ENCODE peak calls at places on chromosomes 12 and 14, in nine cellular contexts. N, I, Z, D, E, L, R, J and T are unnamed samples.

GRCh38 chr12:63079791-63080395 is 71.1 kb downstream of the AVPR1A start:
- DNase-seq in N (no peak), I (no peak), Z (no peak), D (no peak), E (no peak), L (no peak), R (no peak), J (no peak), T (no peak)

GRCh38 chr12:49867580-49868341 is 24.9 kb upstream of the BCDIN3D start:
- DNase-seq in N (peak; percentile 59), I (no peak), Z (no peak), D (peak; percentile 36), E (peak; percentile 30), L (no peak), R (no peak), J (no peak), T (no peak)

GRCh38 chr12:42705863-42706262 is 116.3 kb upstream of the PRICKLE1 start:
- DNase-seq in N (no peak), I (no peak), Z (no peak), D (peak; percentile 60), E (no peak), L (peak; percentile 62), R (peak; percentile 48), J (no peak), T (no peak)

GRCh38 chr12:115891551-115891950 is 385.9 kb downstream of the MED13L start:
- DNase-seq in N (no peak), I (no peak), Z (no peak), D (no peak), E (no peak), L (no peak), R (no peak), J (no peak), T (no peak)

GRCh38 chr12:27970391-27970980 is 2.0 kb downstream of the PTHLH start:
- DNase-seq in N (no peak), I (peak; percentile 47), Z (no peak), D (peak; percentile 87), E (no peak), L (no peak), R (peak; percentile 56), J (no peak), T (no peak)

GRCh38 chr14:100078216-100078780 is 13.1 kb downstream of the EVL start:
- DNase-seq in N (no peak), I (no peak), Z (no peak), D (no peak), E (no peak), L (no peak), R (no peak), J (no peak), T (no peak)

GRCh38 chr14:56119221-56119967 is 1.2 kb downstream of the PELI2 start:
- DNase-seq in N (peak; percentile 81), I (no peak), Z (no peak), D (no peak), E (peak; percentile 42), L (peak; percentile 47), R (peak; percentile 42), J (no peak), T (no peak)

GRCh38 chr12:131057211-131057721 is 103.6 kb downstream of the ADGRD1 start:
- DNase-seq in N (no peak), I (no peak), Z (no peak), D (peak; percentile 50), E (no peak), L (no peak), R (no peak), J (no peak), T (no peak)

GRCh38 chr12:14373202-14373601 is 7.7 kb downstream of the ATF7IP start:
- DNase-seq in N (no peak), I (no peak), Z (no peak), D (no peak), E (no peak), L (no peak), R (no peak), J (no peak), T (no peak)

GRCh38 chr14:87615822-87616679 is 376.9 kb downstream of the GALC start:
- DNase-seq in N (no peak), I (peak; percentile 58), Z (no peak), D (peak; percentile 71), E (peak; percentile 77), L (peak; percentile 19), R (peak; percentile 75), J (no peak), T (peak; percentile 42)

GRCh38 chr12:50248406-50248805 is 34.9 kb downstream of the LIMA1 start:
- DNase-seq in N (no peak), I (no peak), Z (no peak), D (no peak), E (no peak), L (no peak), R (no peak), J (no peak), T (no peak)

GRCh38 chr12:46269429-46270241 is 792 bp upstream of the SLC38A1 start:
- DNase-seq in N (no peak), I (peak; percentile 82), Z (no peak), D (peak; percentile 75), E (peak; percentile 48), L (no peak), R (peak; percentile 30), J (no peak), T (no peak)

GRCh38 chr12:122322501-122322900 is 56.2 kb upstream of the VPS33A start:
- DNase-seq in N (no peak), I (no peak), Z (no peak), D (no peak), E (no peak), L (no peak), R (no peak), J (no peak), T (no peak)

GRCh38 chr14:60859525-60859924 is 121.4 kb downstream of the TRMT5 start:
- DNase-seq in N (no peak), I (no peak), Z (no peak), D (no peak), E (no peak), L (no peak), R (no peak), J (no peak), T (no peak)

GRCh38 chr12:122190842-122191668 is 8.1 kb downstream of the LRRC43 start:
- DNase-seq in N (peak; percentile 76), I (peak; percentile 82), Z (no peak), D (peak; percentile 85), E (peak; percentile 86), L (peak; percentile 64), R (peak; percentile 82), J (no peak), T (peak; percentile 26)

GRCh38 chr12:49588761-49589516 is 16.5 kb downstream of the FAM186B start:
- DNase-seq in N (no peak), I (no peak), Z (no peak), D (no peak), E (no peak), L (no peak), R (no peak), J (no peak), T (no peak)

GRCh38 chr14:104967414-104968152 is 10.6 kb downstream of the AHNAK2 start:
- DNase-seq in N (peak; percentile 78), I (no peak), Z (no peak), D (peak; percentile 65), E (peak; percentile 64), L (peak; percentile 14), R (peak; percentile 48), J (no peak), T (no peak)

GRCh38 chr12:111758120-111758561 is 8.6 kb upstream of the ALDH2 start:
- DNase-seq in N (peak; percentile 81), I (no peak), Z (no peak), D (no peak), E (no peak), L (peak; percentile 49), R (no peak), J (no peak), T (no peak)

GRCh38 chr14:100128688-100129087 is 30.8 kb downstream of the DEGS2 start:
- DNase-seq in N (no peak), I (no peak), Z (no peak), D (no peak), E (no peak), L (no peak), R (no peak), J (no peak), T (no peak)

GRCh38 chr14:95683793-95684192 is 2.4 kb upstream of the TCL1B start:
- DNase-seq in N (no peak), I (peak; percentile 16), Z (no peak), D (no peak), E (peak; percentile 42), L (no peak), R (no peak), J (no peak), T (peak; percentile 3)

GRCh38 chr12:57852620-57853509 is 6.3 kb upstream of the CTDSP2 start:
- DNase-seq in N (peak; percentile 74), I (no peak), Z (no peak), D (peak; percentile 91), E (no peak), L (no peak), R (peak; percentile 66), J (no peak), T (no peak)

GRCh38 chr12:1544991-1545700 is 49.2 kb downstream of the FBXL14 start:
- DNase-seq in N (no peak), I (no peak), Z (no peak), D (no peak), E (peak; percentile 18), L (no peak), R (no peak), J (no peak), T (no peak)

GRCh38 chr14:77242752-77243151 is 28.3 kb downstream of the NGB start:
- DNase-seq in N (no peak), I (no peak), Z (no peak), D (no peak), E (no peak), L (no peak), R (no peak), J (no peak), T (no peak)

GRCh38 chr12:124231980-124232653 is 62.8 kb upstream of the RFLNA start:
- DNase-seq in N (peak; percentile 77), I (no peak), Z (no peak), D (no peak), E (no peak), L (no peak), R (no peak), J (no peak), T (no peak)

GRCh38 chr12:25438638-25439037 is 114.4 kb downstream of the LMNTD1 start:
- DNase-seq in N (no peak), I (peak; percentile 27), Z (no peak), D (no peak), E (no peak), L (no peak), R (no peak), J (no peak), T (no peak)

GRCh38 chr12:52217223-52217622 is 15.8 kb upstream of the KRT7 start:
- DNase-seq in N (peak; percentile 92), I (peak; percentile 34), Z (no peak), D (no peak), E (peak; percentile 89), L (no peak), R (no peak), J (no peak), T (no peak)

GRCh38 chr12:77914089-77914488 is 83.4 kb downstream of the NAV3 start:
- DNase-seq in N (no peak), I (no peak), Z (no peak), D (no peak), E (no peak), L (no peak), R (no peak), J (no peak), T (no peak)

GRCh38 chr12:90233168-90234100 is 524.8 kb upstream of the ATP2B1 start:
- DNase-seq in N (no peak), I (no peak), Z (no peak), D (no peak), E (no peak), L (no peak), R (no peak), J (no peak), T (no peak)

GRCh38 chr14:76782115-76782884 is 21.0 kb downstream of the VASH1 start:
- DNase-seq in N (no peak), I (no peak), Z (no peak), D (no peak), E (no peak), L (peak; percentile 53), R (no peak), J (no peak), T (no peak)

GRCh38 chr12:68374315-68374982 is 42.3 kb upstream of the MDM1 start:
- DNase-seq in N (no peak), I (no peak), Z (no peak), D (peak; percentile 43), E (no peak), L (no peak), R (no peak), J (no peak), T (no peak)